ENCODE peak calls at places on chromosomes 13 and 19, in eight cellular contexts. Z, G, T, J, R, N, A and X are unnamed samples.

GRCh38 chr19:12769689-12770088 is 5.7 kb downstream of the HOOK2 start:
- DNase-seq in J (no peak), R (peak; percentile 77), G (no peak), Z (peak; percentile 92), T (no peak), N (no peak), A (no peak), X (no peak)

GRCh38 chr13:26446751-26447150 is 110.7 kb upstream of the WASF3 start:
- DNase-seq in A (no peak), J (no peak), T (no peak), G (no peak), N (no peak), Z (no peak), R (no peak), X (no peak)

GRCh38 chr19:38736036-38736412 is 8.2 kb downstream of the CAPN12 start:
- DNase-seq in J (no peak), Z (peak; percentile 82), A (no peak), R (peak; percentile 80), N (peak; percentile 70), T (no peak), G (no peak), X (no peak)

GRCh38 chr19:57682226-57682766 is 519 bp downstream of the ZNF551 start:
- DNase-seq in N (no peak), R (no peak), T (no peak), Z (no peak), A (no peak), G (no peak), J (no peak), X (no peak)

GRCh38 chr13:112444001-112444311 is 67.8 kb downstream of the SPACA7 start:
- DNase-seq in J (peak; percentile 42), Z (peak; percentile 93), N (peak; percentile 17), T (peak; percentile 55), R (peak; percentile 70), A (no peak), G (peak; percentile 53), X (no peak)

GRCh38 chr13:95492044-95492801 is 60.3 kb upstream of the CLDN10 start:
- DNase-seq in J (no peak), G (no peak), R (no peak), T (no peak), Z (peak; percentile 13), A (no peak), N (no peak), X (no peak)

GRCh38 chr13:41457589-41458186 is 338 bp downstream of the RGCC start:
- DNase-seq in Z (no peak), J (no peak), T (no peak), R (peak; percentile 62), N (no peak), A (no peak), G (no peak), X (no peak)

GRCh38 chr13:68026077-68026476 is 795.9 kb upstream of the PCDH9 start:
- DNase-seq in N (no peak), T (no peak), J (no peak), G (no peak), A (no peak), Z (no peak), R (no peak), X (no peak)

GRCh38 chr13:95512957-95513356 is 39.6 kb upstream of the CLDN10 start:
- DNase-seq in Z (no peak), J (no peak), T (no peak), R (no peak), A (no peak), G (no peak), N (no peak), X (no peak)

GRCh38 chr19:18099623-18099995 is 2.0 kb downstream of the MAST3 start:
- DNase-seq in R (no peak), J (no peak), G (no peak), T (no peak), Z (no peak), N (no peak), A (no peak), X (no peak)

GRCh38 chr13:37106642-37107041 is 1.2 kb upstream of the CSNK1A1L start:
- DNase-seq in A (no peak), G (no peak), N (no peak), Z (peak; percentile 19), T (no peak), J (peak; percentile 6), R (no peak), X (no peak)

GRCh38 chr19:27794444-27795042 is 1418.4 kb downstream of the UQCRFS1 start:
- DNase-seq in N (no peak), T (no peak), J (peak; percentile 47), R (no peak), G (no peak), Z (peak; percentile 67), A (peak; percentile 2), X (no peak)

GRCh38 chr13:46947425-46948191 is 50.8 kb upstream of the HTR2A start:
- DNase-seq in A (no peak), T (no peak), Z (no peak), G (no peak), N (no peak), J (no peak), R (no peak), X (no peak)

GRCh38 chr13:30827578-30827925 is 78.5 kb upstream of the MEDAG start:
- DNase-seq in N (no peak), G (no peak), Z (no peak), R (no peak), A (no peak), J (no peak), T (no peak), X (no peak)

GRCh38 chr13:80145291-80145690 is 195.6 kb downstream of the SPRY2 start:
- DNase-seq in Z (no peak), T (no peak), J (no peak), A (no peak), R (no peak), G (no peak), N (no peak), X (no peak)

GRCh38 chr13:33462109-33462508 is 176.6 kb upstream of the STARD13 start:
- DNase-seq in R (no peak), N (no peak), A (no peak), G (no peak), T (no peak), Z (no peak), J (no peak), X (no peak)

GRCh38 chr19:29655648-29656335 is 9.5 kb upstream of the PLEKHF1 start:
- DNase-seq in R (no peak), Z (no peak), T (no peak), G (no peak), J (no peak), A (no peak), N (no peak), X (no peak)

GRCh38 chr13:57627663-57628062 is 3.9 kb upstream of the PCDH17 start:
- DNase-seq in Z (peak; percentile 26), A (no peak), N (no peak), T (no peak), G (peak; percentile 51), R (no peak), J (peak; percentile 2), X (no peak)

GRCh38 chr19:29812881-29813275 is 1.1 kb downstream of the CCNE1 start:
- DNase-seq in G (no peak), T (no peak), N (no peak), Z (no peak), A (no peak), R (no peak), J (no peak), X (no peak)

GRCh38 chr19:30061557-30062330 is 119.7 kb downstream of the URI1 start:
- DNase-seq in A (no peak), J (no peak), N (no peak), G (no peak), Z (no peak), R (no peak), T (no peak), X (no peak)

GRCh38 chr19:1730157-1730556 is 23.1 kb upstream of the ONECUT3 start:
- DNase-seq in G (no peak), J (no peak), R (no peak), T (no peak), Z (no peak), A (no peak), N (no peak), X (no peak)

DNA sequence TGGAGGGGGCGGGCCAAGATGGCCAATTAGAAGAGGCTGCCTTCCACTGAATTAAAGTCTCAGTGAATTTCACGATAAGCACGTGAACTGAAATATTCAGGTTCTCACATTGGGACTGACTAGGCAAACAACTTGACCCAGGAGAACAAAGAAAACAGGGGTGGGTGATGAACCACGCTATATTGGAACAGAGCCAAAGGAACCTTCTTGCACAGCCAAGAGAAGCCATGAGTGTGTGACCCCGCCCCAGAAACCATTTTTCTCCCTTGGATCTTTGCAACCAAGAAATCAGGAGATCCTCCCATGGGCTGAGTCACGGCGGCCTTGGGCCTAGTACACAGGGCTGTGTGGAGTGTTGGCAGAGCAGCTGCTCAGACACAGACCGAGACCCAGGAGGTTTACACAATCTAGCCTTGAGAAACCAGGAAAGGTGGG is 36.8 kb downstream of the ERICH4 start:
- DNase-seq in N (no peak), A (no peak), T (no peak), R (no peak), Z (no peak), J (no peak), G (peak; percentile 98), X (no peak)
- H3K4me3 ChIP-seq in N (no peak overlapping the region), A (no peak overlapping the region), T (no peak overlapping the region), R (peak overlapping the region; percentile 12), Z (no peak overlapping the region), J (no peak overlapping the region), G (peak overlapping the region; percentile 56), X (no peak overlapping the region)

GRCh38 chr19:4980838-4981680 is 12.1 kb downstream of the KDM4B start:
- DNase-seq in R (no peak), N (no peak), Z (peak; percentile 36), T (no peak), A (no peak), J (no peak), G (no peak), X (no peak)
- TF ChIP-seq CTCF in R (no peak), N (no peak), Z (peak; percentile 6), T (no peak), A (no peak), J (no peak), G (no peak), X (no peak)

GRCh38 chr13:113724780-113725315 is 34.2 kb upstream of the TMEM255B start:
- DNase-seq in T (peak; percentile 58), N (peak; percentile 79), J (peak; percentile 23), A (peak; percentile 18), G (peak; percentile 81), Z (peak; percentile 88), R (peak; percentile 83), X (no peak)

GRCh38 chr13:113722921-113723320 is 36.1 kb upstream of the TMEM255B start:
- DNase-seq in T (no peak), A (no peak), Z (no peak), J (no peak), N (no peak), R (peak; percentile 30), G (no peak), X (no peak)

GRCh38 chr13:113726961-113727411 is 32.0 kb upstream of the TMEM255B start:
- DNase-seq in R (peak; percentile 47), A (no peak), Z (no peak), J (peak; percentile 31), G (no peak), T (no peak), N (no peak), X (no peak)

GRCh38 chr13:113723400-113724015 is 35.5 kb upstream of the TMEM255B start:
- DNase-seq in N (no peak), Z (no peak), R (peak; percentile 32), J (no peak), T (no peak), G (no peak), A (no peak), X (no peak)

GRCh38 chr13:113724016-113724758 is 34.8 kb upstream of the TMEM255B start:
- DNase-seq in N (no peak), Z (no peak), G (no peak), T (no peak), R (peak; percentile 43), A (no peak), J (no peak), X (no peak)
- H3K4me3 ChIP-seq in N (peak overlapping the region; percentile 53), Z (peak overlapping the region; percentile 62), G (no peak overlapping the region), T (peak overlapping the region; percentile 41), R (peak overlapping the region; percentile 54), A (no peak overlapping the region), J (no peak overlapping the region), X (no peak overlapping the region)

GRCh38 chr13:50969691-50970090 is 60.1 kb downstream of the RNASEH2B start:
- DNase-seq in J (no peak), R (no peak), T (no peak), G (no peak), A (no peak), Z (peak; percentile 51), N (no peak), X (no peak)
- TF ChIP-seq CTCF in J (no peak), R (no peak), T (no peak), G (no peak), A (no peak), Z (peak; percentile 45), N (no peak), X (peak; percentile 6)